ENCODE peak calls at places on chromosomes 3 and 15, in four cellular contexts. L is HCT116, W is OCI-LY7, G is H9. R is an unnamed sample. For H4K20me1 and H3K4me1, the result is how much of the 10 kb centered on the place peaks cover.

GRCh38 chr15:65028921-65029735 is at the start of gene MTFMT:
- DNase-seq in W (peak), G (peak), L (peak), R (peak)

GRCh38 chr3:61877359-61877770 is 316.0 kb downstream of the PTPRG start:
- DNase-seq in L (peak), W (peak), G (no peak), R (no peak)

GRCh38 chr3:52841211-52841980 is 6.6 kb upstream of the MUSTN1 start:
- DNase-seq in W (no peak), G (no peak), L (no peak), R (no peak)

GRCh38 chr15:27235161-27235560 is 264.2 kb downstream of the GABRG3 start:
- DNase-seq in L (no peak), W (no peak), G (no peak), R (no peak)

GRCh38 chr3:129745253-129745652 is 138.8 kb upstream of the PLXND1 start:
- DNase-seq in G (no peak), W (no peak), L (no peak), R (no peak)

GRCh38 chr3:53231532-53232511 is 24.0 kb downstream of the TKT start:
- DNase-seq in W (no peak), G (no peak), L (no peak), R (no peak)

GRCh38 chr15:100111103-100112060 is 230.4 kb downstream of the ADAMTS17 start:
- DNase-seq in L (peak), W (peak), G (no peak), R (peak)

GRCh38 chr15:46344115-46344749 is 709.4 kb downstream of the SQOR start:
- DNase-seq in L (no peak), G (no peak), W (no peak), R (no peak)

GRCh38 chr3:41768363-41768762 is 193.5 kb downstream of the ULK4 start:
- DNase-seq in G (no peak), L (no peak), W (no peak), R (peak)

GRCh38 chr3:57918123-57918837 is 89.9 kb upstream of the FLNB start:
- DNase-seq in G (no peak), L (no peak), W (no peak), R (peak)

GRCh38 chr3:87625911-87626310 is 349.5 kb upstream of the POU1F1 start:
- DNase-seq in G (no peak), L (no peak), W (no peak), R (no peak)

GRCh38 chr15:82158811-82159210 is 103.7 kb downstream of the EFL1 start:
- DNase-seq in L (no peak), G (no peak), W (no peak), R (no peak)

GRCh38 chr3:127204841-127205582 is 12.1 kb downstream of the PRR23E start:
- DNase-seq in W (no peak), L (no peak), G (peak), R (no peak)

GRCh38 chr15:51374131-51374530 is 32.7 kb downstream of the GLDN start:
- DNase-seq in L (no peak), G (no peak), W (no peak), R (no peak)

GRCh38 chr15:39250460-39251186 is 330.3 kb upstream of the THBS1 start:
- DNase-seq in G (no peak), W (no peak), L (no peak), R (no peak)

GRCh38 chr3:69671082-69671952 is 67.9 kb upstream of the MITF start:
- DNase-seq in L (peak), G (no peak), W (peak), R (no peak)

GRCh38 chr3:100776736-100777135 is 67.4 kb downstream of the TFG start:
- DNase-seq in G (peak), W (no peak), L (no peak), R (no peak)

GRCh38 chr3:34364345-34364744 is 565.9 kb downstream of the PDCD6IP start:
- DNase-seq in L (no peak), G (no peak), W (no peak), R (no peak)

GRCh38 chr3:146050700-146051099 is 110.3 kb downstream of the PLOD2 start:
- DNase-seq in G (no peak), W (no peak), L (no peak), R (no peak)

GRCh38 chr3:185460719-185461350 is 38.0 kb downstream of the TMEM41A start:
- DNase-seq in L (peak), W (peak), G (no peak), R (no peak)

GRCh38 chr3:52820741-52821140 is 9.7 kb downstream of the ITIH4 start:
- DNase-seq in L (peak), W (peak), G (peak), R (no peak)

GRCh38 chr3:112604536-112604935 is 36.4 kb downstream of the CCDC80 start:
- DNase-seq in L (no peak), W (no peak), G (no peak), R (no peak)

GRCh38 chr3:172341482-172342059 is 106.7 kb downstream of the GHSR start:
- DNase-seq in L (peak), W (peak), G (no peak), R (peak)

GRCh38 chr3:46926039-46926438 is 48.5 kb downstream of the PTH1R start:
- DNase-seq in L (no peak), W (no peak), G (no peak), R (no peak)

GRCh38 chr3:64224826-64225606 is at the start of gene PRICKLE2:
- DNase-seq in W (peak), G (peak), L (no peak), R (no peak)

GRCh38 chr3:174156200-174156599 is 702.9 kb upstream of the NAALADL2 start:
- DNase-seq in L (no peak), G (no peak), W (no peak), R (no peak)

GRCh38 chr3:65342084-65342683 is 654.4 kb upstream of the ADAMTS9 start:
- DNase-seq in G (peak), W (peak), L (peak), R (no peak)

GRCh38 chr3:128950223-128950938 is 43.5 kb downstream of the CFAP92 start:
- DNase-seq in L (peak), W (peak), G (peak), R (no peak)

GRCh38 chr3:9736831-9737230 is 5.3 kb downstream of the BRPF1 start:
- DNase-seq in L (no peak), W (no peak), G (no peak), R (no peak)

GRCh38 chr15:99076555-99077308 is 28.1 kb upstream of the SYNM start:
- DNase-seq in G (peak), L (peak), W (peak), R (peak)

GRCh38 chr3:26807272-26807671 is 184.7 kb downstream of the LRRC3B start:
- DNase-seq in L (no peak), W (no peak), G (no peak), R (no peak)

GRCh38 chr3:50192689-50193141 is 1.3 kb downstream of the GNAT1 start:
- DNase-seq in W (peak), L (peak), G (peak), R (no peak)

GRCh38 chr3:189363856-189364255 is 192.1 kb downstream of the TPRG1 start:
- DNase-seq in W (no peak), G (no peak), L (no peak), R (no peak)

GRCh38 chr15:88940110-88940675 is 27.0 kb upstream of the MFGE8 start:
- DNase-seq in W (no peak), L (no peak), G (no peak), R (no peak)

GRCh38 chr3:74766405-74766804 is 151.9 kb upstream of the CNTN3 start:
- DNase-seq in L (no peak), W (no peak), G (no peak), R (no peak)

GRCh38 chr3:23761440-23761896 is 44.3 kb upstream of the UBE2E1 start:
- DNase-seq in W (peak), G (peak), L (peak), R (no peak)

GRCh38 chr3:152295344-152295743 is 26.6 kb downstream of the MBNL1 start:
- DNase-seq in W (no peak), L (no peak), G (no peak), R (no peak)
- H4K20me1 ChIP-seq in W (half or more), L (under half), G (under half), R (under half)

GRCh38 chr3:12954180-12954579 is 112.8 kb upstream of the RPL32 start:
- DNase-seq in W (no peak), L (no peak), G (no peak), R (no peak)

GRCh38 chr3:12956316-12956660 is 114.9 kb upstream of the RPL32 start:
- DNase-seq in W (no peak), L (no peak), G (no peak), R (no peak)

GRCh38 chr3:12955651-12956315 is 114.4 kb upstream of the RPL32 start:
- DNase-seq in G (no peak), W (no peak), L (no peak), R (no peak)

GRCh38 chr3:12953201-12953712 is 111.9 kb upstream of the RPL32 start:
- DNase-seq in G (no peak), L (no peak), W (no peak), R (no peak)

GRCh38 chr3:12954891-12955650 is 113.7 kb upstream of the RPL32 start:
- DNase-seq in W (peak), G (no peak), L (no peak), R (no peak)
- TF ChIP-seq CTCF in W (no peak), G (no peak), L (no peak), R (peak)

DNA sequence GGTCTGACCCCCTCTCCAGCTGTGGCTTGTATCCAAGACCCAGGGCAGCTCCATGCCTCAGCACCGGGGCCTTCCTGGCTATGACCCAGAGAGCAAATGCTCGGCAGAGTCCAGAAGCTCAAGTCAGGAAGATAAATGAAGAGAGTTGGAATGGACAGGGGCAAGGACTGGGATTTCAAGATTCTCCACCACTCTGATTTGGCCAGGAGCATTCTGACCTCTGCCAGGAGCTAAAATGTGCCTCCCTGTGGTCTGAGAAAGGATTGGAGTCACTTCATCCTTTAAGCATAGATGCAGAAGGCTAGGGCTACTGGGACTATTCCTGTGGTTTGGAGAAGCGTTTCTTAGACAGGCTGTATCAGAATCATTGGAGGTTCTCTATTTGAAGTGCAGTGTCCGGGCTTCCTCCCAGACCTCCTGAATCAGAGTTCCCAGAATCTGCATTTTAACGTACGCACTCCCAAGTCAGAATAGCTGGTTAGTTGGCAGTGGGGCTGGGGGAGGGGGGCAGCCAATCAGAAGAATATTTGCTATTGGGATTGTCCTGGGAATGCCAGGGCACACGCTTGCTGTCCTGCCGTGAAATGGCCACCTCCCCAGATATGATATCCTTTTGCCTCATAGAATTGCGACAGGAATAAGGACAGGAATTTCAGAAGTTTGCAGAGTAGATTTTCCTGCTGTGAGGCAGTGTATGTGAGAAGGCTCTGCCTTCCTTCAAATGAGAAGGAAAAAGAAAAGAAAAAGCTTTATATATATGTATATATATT is 57.4 kb downstream of the HRH1 start:
- DNase-seq in L (no peak), G (no peak), W (no peak), R (no peak)
- H3K4me1 ChIP-seq in L (half or more), G (under half), W (under half), R (under half)

GRCh38 chr15:60585743-60586708 is 107.1 kb upstream of the ICE2 start:
- DNase-seq in G (no peak), L (peak), W (peak), R (no peak)
- H4K20me1 ChIP-seq in G (under half), L (under half), W (under half), R (under half)

GRCh38 chr3:124985358-124985757 is 50.8 kb upstream of the MUC13 start:
- DNase-seq in W (no peak), G (no peak), L (peak), R (peak)

GRCh38 chr3:124982855-124983254 is 48.3 kb upstream of the MUC13 start:
- DNase-seq in W (no peak), L (no peak), G (no peak), R (no peak)

GRCh38 chr3:124981472-124981871 is 46.9 kb upstream of the MUC13 start:
- DNase-seq in W (no peak), L (no peak), G (no peak), R (no peak)

GRCh38 chr3:124984754-124985153 is 50.2 kb upstream of the MUC13 start:
- DNase-seq in G (no peak), L (no peak), W (no peak), R (no peak)

DNA sequence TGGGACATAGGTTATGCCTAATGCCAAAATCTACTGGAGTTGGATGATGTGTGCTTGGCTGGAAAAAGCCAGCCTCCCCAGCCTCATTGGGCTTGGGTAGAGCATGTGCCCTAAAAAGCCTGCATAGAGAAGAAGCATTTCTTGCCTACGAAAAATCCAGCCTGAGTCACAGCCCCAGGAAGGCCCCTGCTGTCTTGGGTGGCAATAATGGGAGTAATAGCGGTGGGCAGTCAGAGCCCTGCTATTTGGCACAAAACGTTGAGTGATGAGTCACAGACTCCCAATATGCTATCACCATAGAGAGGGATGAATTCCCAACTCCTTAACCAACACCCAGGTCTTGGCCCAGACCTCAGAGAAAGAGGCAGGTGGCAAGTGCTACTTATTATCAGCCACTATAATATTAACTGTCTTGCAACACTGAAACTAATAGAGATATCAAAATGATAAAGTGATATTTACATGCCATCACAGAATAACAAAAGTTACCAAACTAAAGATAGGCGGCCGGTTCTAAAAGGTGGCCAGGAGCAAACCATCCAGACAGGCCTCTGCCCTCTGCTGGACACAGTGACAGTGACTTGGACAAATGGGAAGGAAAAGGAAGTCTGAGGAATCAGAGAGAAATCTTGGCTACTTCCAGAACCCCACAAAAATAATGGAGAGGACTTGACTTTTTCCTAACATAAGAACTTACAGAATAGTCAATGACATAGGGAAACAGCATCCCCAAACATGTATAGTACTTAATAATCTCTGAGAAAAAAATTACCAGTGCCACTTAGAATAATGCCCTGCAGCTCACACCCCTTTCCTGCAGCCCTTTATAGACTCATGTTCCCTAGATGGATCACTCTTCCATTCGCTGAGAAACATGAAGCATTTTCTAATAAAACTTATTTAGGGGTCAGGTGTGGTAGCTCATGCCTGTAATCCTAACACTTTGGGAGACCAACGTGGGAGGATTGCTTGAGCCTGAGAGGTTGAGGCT is 51.9 kb upstream of the MUC13 start:
- DNase-seq in W (no peak), G (no peak), L (peak), R (peak)
- TF ChIP-seq CTCF in W (peak), G (peak), L (peak), R (no peak)

GRCh38 chr3:188243124-188243795 is 89.3 kb downstream of the LPP start:
- DNase-seq in G (no peak), W (peak), L (no peak), R (no peak)

GRCh38 chr3:188244395-188244861 is 90.5 kb downstream of the LPP start:
- DNase-seq in W (peak), G (no peak), L (peak), R (no peak)

GRCh38 chr3:188248036-188248561 is 94.1 kb downstream of the LPP start:
- DNase-seq in L (no peak), W (no peak), G (no peak), R (no peak)

GRCh38 chr3:188242426-188243123 is 88.6 kb downstream of the LPP start:
- DNase-seq in L (no peak), G (no peak), W (peak), R (no peak)

DNA sequence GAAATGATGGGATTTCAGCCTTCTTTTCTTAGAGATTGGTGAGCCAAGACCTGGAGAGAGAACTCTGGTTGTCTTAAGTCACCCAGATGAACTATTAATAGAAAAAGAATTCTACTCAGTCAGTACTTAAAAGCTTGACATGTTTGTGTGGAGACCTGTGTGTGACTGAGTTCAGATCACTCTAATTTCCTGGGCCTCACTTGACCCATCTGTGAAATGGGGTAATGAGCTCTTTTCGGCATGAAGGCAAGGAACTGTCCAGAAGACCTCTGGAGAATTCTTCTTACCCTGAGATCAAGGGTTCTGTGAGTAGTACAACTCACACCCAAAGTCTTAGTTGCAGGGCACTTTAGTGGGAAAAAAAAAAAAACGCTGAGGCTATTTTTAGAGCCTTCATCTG is 92.9 kb downstream of the LPP start:
- DNase-seq in G (no peak), W (no peak), L (no peak), R (no peak)
- H3K4me1 ChIP-seq in G (under half), W (half or more), L (under half), R (under half)

GRCh38 chr3:14816359-14816758 is 2.4 kb upstream of the FGD5 start:
- DNase-seq in W (no peak), L (no peak), G (no peak), R (no peak)
- H4K20me1 ChIP-seq in W (under half), L (under half), G (under half), R (under half)

GRCh38 chr3:119033393-119034255 is 1.0 kb downstream of the IGSF11 start:
- DNase-seq in G (no peak), L (no peak), W (no peak), R (no peak)

GRCh38 chr3:119034256-119035013 is at the start of gene IGSF11:
- DNase-seq in G (peak), W (peak), L (no peak), R (no peak)

GRCh38 chr3:119035014-119035346 is 334 bp upstream of the IGSF11 start:
- DNase-seq in W (no peak), G (no peak), L (no peak), R (no peak)
- TF ChIP-seq CTCF in W (peak), G (no peak), L (no peak), R (no peak)

GRCh38 chr3:79726795-79727194 is 41.0 kb downstream of the ROBO1 start:
- DNase-seq in L (no peak), G (no peak), W (no peak), R (no peak)

GRCh38 chr3:79729096-79729495 is 38.7 kb downstream of the ROBO1 start:
- DNase-seq in G (no peak), L (no peak), W (no peak), R (no peak)

DNA sequence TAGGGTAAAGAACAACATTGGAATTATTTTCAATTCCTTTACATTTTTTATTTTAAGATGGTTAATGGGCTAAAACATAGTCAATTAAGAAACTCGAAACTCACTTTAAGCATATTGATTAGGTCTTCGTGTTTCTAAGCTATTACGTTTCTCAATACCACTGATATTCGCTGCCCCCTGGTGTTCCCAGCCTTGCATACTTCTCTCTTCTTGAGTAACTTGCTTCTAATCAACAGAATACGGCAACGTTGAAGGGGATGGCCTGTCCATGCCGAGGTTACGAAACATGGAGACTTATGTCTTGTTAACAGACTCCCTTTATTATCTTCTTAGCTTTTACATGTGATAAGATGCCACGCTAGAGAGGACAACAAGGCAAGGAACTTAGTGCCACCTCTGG is 43.6 kb downstream of the ROBO1 start:
- DNase-seq in L (no peak), G (peak), W (no peak), R (no peak)
- H3K4me1 ChIP-seq in L (under half), G (under half), W (under half), R (under half)